ENCODE peak calls at places on chromosomes 4 and X, in five cellular contexts. V, Z, A, S and U are unnamed samples.

GRCh38 chr4:161555689-161556660 is 607.8 kb downstream of the FSTL5 start:
- DNase-seq in V (peak), Z (no peak), A (no peak), S (peak), U (peak)

GRCh38 chrX:74536142-74537010 is 78.0 kb downstream of the RLIM start:
- DNase-seq in V (peak), Z (peak), A (no peak), S (peak), U (peak)

GRCh38 chr4:121358473-121358872 is 22.3 kb downstream of the QRFPR start:
- DNase-seq in V (peak), Z (no peak), A (no peak), S (peak), U (peak)

GRCh38 chr4:129218897-129219296 is 122.9 kb downstream of the C4orf33 start:
- DNase-seq in V (peak), Z (no peak), A (no peak), S (no peak), U (no peak)

GRCh38 chrX:23637187-23637586 is 30.1 kb upstream of the PRDX4 start:
- DNase-seq in V (no peak), Z (no peak), A (no peak), S (no peak), U (no peak)

GRCh38 chr4:108972613-108973283 is 209.9 kb upstream of the ETNPPL start:
- DNase-seq in V (no peak), Z (no peak), A (no peak), S (no peak), U (no peak)

GRCh38 chr4:7034262-7035081 is 8.7 kb upstream of the TADA2B start:
- DNase-seq in V (peak), Z (no peak), A (no peak), S (peak), U (no peak)

GRCh38 chrX:7798327-7798726 is 44.6 kb upstream of the VCX start:
- DNase-seq in V (no peak), Z (no peak), A (no peak), S (no peak), U (no peak)

GRCh38 chrX:1667566-1667965 is 52.7 kb downstream of the ASMT start:
- DNase-seq in V (no peak), Z (no peak), A (no peak), S (no peak), U (no peak)

GRCh38 chr4:42252315-42252714 is 99.9 kb upstream of the BEND4 start:
- DNase-seq in V (no peak), Z (no peak), A (no peak), S (no peak), U (no peak)

GRCh38 chr4:120293341-120293740 is 226.7 kb upstream of the MAD2L1 start:
- DNase-seq in V (peak), Z (no peak), A (no peak), S (no peak), U (peak)

GRCh38 chr4:15882675-15883086 is 55.9 kb downstream of the FGFBP1 start:
- DNase-seq in V (peak), Z (peak), A (peak), S (peak), U (peak)

GRCh38 chrX:108353452-108353851 is 84.8 kb downstream of the COL4A6 start:
- DNase-seq in V (no peak), Z (no peak), A (no peak), S (no peak), U (peak)

GRCh38 chr4:107760281-107760947 is 40.4 kb upstream of the PAPSS1 start:
- DNase-seq in V (peak), Z (no peak), A (no peak), S (peak), U (peak)

GRCh38 chrX:47243351-47243750 is 10.5 kb downstream of the USP11 start:
- DNase-seq in V (no peak), Z (no peak), A (no peak), S (no peak), U (no peak)

GRCh38 chrX:22063284-22063683 is 31.2 kb downstream of the PHEX start:
- DNase-seq in V (peak), Z (no peak), A (no peak), S (no peak), U (no peak)

GRCh38 chrX:17464196-17464595 is 89.2 kb downstream of the NHS start:
- DNase-seq in V (peak), Z (no peak), A (no peak), S (peak), U (peak)